ENCODE peak calls at places on chromosomes 4 and X, in four cellular contexts. S, H, G and X are unnamed samples.

GRCh38 chr4:15729910-15730533 is 27.2 kb downstream of the BST1 start:
- DNase-seq in S (no peak), H (no peak), G (no peak), X (peak)

GRCh38 chr4:156459584-156459983 is 505.9 kb upstream of the CTSO start:
- DNase-seq in S (no peak), H (no peak), G (no peak), X (no peak)

GRCh38 chr4:304987-305680 is at the start of gene ZNF732:
- DNase-seq in S (no peak), H (peak), G (peak), X (peak)

GRCh38 chr4:175351473-175351872 is 433.3 kb downstream of the ADAM29 start:
- DNase-seq in S (no peak), H (no peak), G (no peak), X (no peak)

GRCh38 chr4:188262464-188262863 is 123.2 kb downstream of the TRIML1 start:
- DNase-seq in S (no peak), H (no peak), G (no peak), X (no peak)

GRCh38 chrX:48741834-48742233 is 19.7 kb upstream of the GLOD5 start:
- DNase-seq in S (no peak), H (no peak), G (no peak), X (no peak)

GRCh38 chrX:10128386-10128785 is 28.4 kb upstream of the CLCN4 start:
- DNase-seq in S (no peak), H (no peak), G (no peak), X (no peak)

GRCh38 chr4:13920901-13921300 is 293.4 kb upstream of the BOD1L1 start:
- DNase-seq in S (no peak), H (peak), G (peak), X (no peak)

GRCh38 chr4:74308215-74308614 is at the start of gene EPGN:
- DNase-seq in S (no peak), H (no peak), G (no peak), X (no peak)